ENCODE peak calls at places on chromosomes 4 and X, in five cellular contexts. One of them, this sample, is unnamed.

GRCh38 chr4:20288846-20289512 is 37.3 kb downstream of the SLIT2 start:
- DNase-seq in tibial nerve: no peak
- DNase-seq in upper lobe of left lung: no peak
- DNase-seq in Panc1: no peak
- DNase-seq in sigmoid colon: no peak
- DNase-seq in this sample: no peak

GRCh38 chr4:153072661-153073060 is 131.6 kb upstream of the TRIM2 start:
- DNase-seq in tibial nerve: no peak
- DNase-seq in upper lobe of left lung: no peak
- DNase-seq in Panc1: no peak
- DNase-seq in sigmoid colon: no peak
- DNase-seq in this sample: no peak

GRCh38 chrX:129360175-129360574 is 163.1 kb downstream of the SMARCA1 start:
- DNase-seq in tibial nerve: peak; percentile 45
- DNase-seq in upper lobe of left lung: peak; percentile 23
- DNase-seq in Panc1: peak; percentile 42
- DNase-seq in sigmoid colon: no peak
- DNase-seq in this sample: no peak

GRCh38 chrX:135003876-135004623 is 13.3 kb downstream of the SMIM10 start:
- DNase-seq in tibial nerve: peak; percentile 86
- DNase-seq in upper lobe of left lung: peak; percentile 92
- DNase-seq in Panc1: peak; percentile 87
- DNase-seq in sigmoid colon: peak; percentile 94
- DNase-seq in this sample: peak; percentile 90

GRCh38 chr4:26619784-26620183 is 35.9 kb downstream of the TBC1D19 start:
- DNase-seq in tibial nerve: no peak
- DNase-seq in upper lobe of left lung: no peak
- DNase-seq in Panc1: no peak
- DNase-seq in sigmoid colon: no peak
- DNase-seq in this sample: no peak

GRCh38 chr4:164210377-164210776 is 543.6 kb upstream of the SMIM31 start:
- DNase-seq in tibial nerve: no peak
- DNase-seq in upper lobe of left lung: no peak
- DNase-seq in Panc1: no peak
- DNase-seq in sigmoid colon: no peak
- DNase-seq in this sample: no peak

GRCh38 chr4:212438-213174 is 88.3 kb downstream of the ZNF718 start:
- DNase-seq in tibial nerve: peak; percentile 40
- DNase-seq in upper lobe of left lung: peak; percentile 54
- DNase-seq in Panc1: no peak
- DNase-seq in sigmoid colon: peak; percentile 88
- DNase-seq in this sample: no peak

GRCh38 chrX:56726609-56727008 is 2.4 kb upstream of the NBDY start:
- DNase-seq in tibial nerve: peak; percentile 7
- DNase-seq in upper lobe of left lung: no peak
- DNase-seq in Panc1: no peak
- DNase-seq in sigmoid colon: no peak
- DNase-seq in this sample: peak; percentile 10

GRCh38 chrX:65723706-65724105 is 56.3 kb downstream of the MSN start:
- DNase-seq in tibial nerve: no peak
- DNase-seq in upper lobe of left lung: no peak
- DNase-seq in Panc1: no peak
- DNase-seq in sigmoid colon: no peak
- DNase-seq in this sample: no peak

GRCh38 chrX:47180346-47180745 is 13.3 kb upstream of the UBA1 start:
- DNase-seq in tibial nerve: no peak
- DNase-seq in upper lobe of left lung: no peak
- DNase-seq in Panc1: no peak
- DNase-seq in sigmoid colon: no peak
- DNase-seq in this sample: no peak

GRCh38 chrX:24759786-24760185 is 66.1 kb downstream of the POLA1 start:
- DNase-seq in tibial nerve: no peak
- DNase-seq in upper lobe of left lung: no peak
- DNase-seq in Panc1: no peak
- DNase-seq in sigmoid colon: no peak
- DNase-seq in this sample: no peak

GRCh38 chr4:107035711-107036601 is at the start of gene DKK2:
- DNase-seq in tibial nerve: peak; percentile 51
- DNase-seq in upper lobe of left lung: no peak
- DNase-seq in Panc1: no peak
- DNase-seq in sigmoid colon: peak; percentile 74
- DNase-seq in this sample: no peak

GRCh38 chr4:145179201-145179860 is 1.1 kb downstream of the OTUD4 start:
- DNase-seq in tibial nerve: peak; percentile 46
- DNase-seq in upper lobe of left lung: peak; percentile 85
- DNase-seq in Panc1: no peak
- DNase-seq in sigmoid colon: peak; percentile 81
- DNase-seq in this sample: peak; percentile 63

GRCh38 chr4:8848507-8849265 is 23.0 kb downstream of the HMX1 start:
- DNase-seq in tibial nerve: no peak
- DNase-seq in upper lobe of left lung: no peak
- DNase-seq in Panc1: no peak
- DNase-seq in sigmoid colon: peak; percentile 26
- DNase-seq in this sample: no peak

GRCh38 chr4:176654565-176655216 is 138.0 kb downstream of the VEGFC start:
- DNase-seq in tibial nerve: no peak
- DNase-seq in upper lobe of left lung: no peak
- DNase-seq in Panc1: no peak
- DNase-seq in sigmoid colon: no peak
- DNase-seq in this sample: no peak

GRCh38 chrX:12360991-12361598 is 222.8 kb downstream of the FRMPD4 start:
- DNase-seq in tibial nerve: no peak
- DNase-seq in upper lobe of left lung: no peak
- DNase-seq in Panc1: no peak
- DNase-seq in sigmoid colon: no peak
- DNase-seq in this sample: no peak

GRCh38 chr4:6222761-6223292 is 22.5 kb upstream of the JAKMIP1 start:
- DNase-seq in tibial nerve: no peak
- DNase-seq in upper lobe of left lung: no peak
- DNase-seq in Panc1: no peak
- DNase-seq in sigmoid colon: peak; percentile 2
- DNase-seq in this sample: no peak

GRCh38 chr4:149353241-149353640 is 462.4 kb downstream of the IQCM start:
- DNase-seq in tibial nerve: no peak
- DNase-seq in upper lobe of left lung: no peak
- DNase-seq in Panc1: no peak
- DNase-seq in sigmoid colon: no peak
- DNase-seq in this sample: no peak

GRCh38 chr4:5921074-5921473 is 28.2 kb upstream of the CRMP1 start:
- DNase-seq in tibial nerve: no peak
- DNase-seq in upper lobe of left lung: no peak
- DNase-seq in Panc1: no peak
- DNase-seq in sigmoid colon: no peak
- DNase-seq in this sample: no peak

GRCh38 chrX:136577562-136577961 is 45.5 kb downstream of the VGLL1 start:
- DNase-seq in tibial nerve: peak; percentile 25
- DNase-seq in upper lobe of left lung: peak; percentile 32
- DNase-seq in Panc1: peak; percentile 38
- DNase-seq in sigmoid colon: peak; percentile 77
- DNase-seq in this sample: peak; percentile 73

GRCh38 chr4:2948895-2949781 is 14.1 kb downstream of the NOP14 start:
- DNase-seq in tibial nerve: no peak
- DNase-seq in upper lobe of left lung: no peak
- DNase-seq in Panc1: no peak
- DNase-seq in sigmoid colon: peak; percentile 55
- DNase-seq in this sample: no peak

GRCh38 chr4:102826890-102827673 is at the start of gene UBE2D3:
- DNase-seq in tibial nerve: peak; percentile 93
- DNase-seq in upper lobe of left lung: peak; percentile 93
- DNase-seq in Panc1: peak; percentile 65
- DNase-seq in sigmoid colon: peak; percentile 99
- DNase-seq in this sample: peak; percentile 97

GRCh38 chr4:102823897-102824296 is 3.5 kb downstream of the UBE2D3 start:
- DNase-seq in tibial nerve: no peak
- DNase-seq in upper lobe of left lung: no peak
- DNase-seq in Panc1: no peak
- DNase-seq in sigmoid colon: no peak
- DNase-seq in this sample: no peak

GRCh38 chr4:102824398-102824797 is 3.0 kb downstream of the UBE2D3 start:
- DNase-seq in tibial nerve: no peak
- DNase-seq in upper lobe of left lung: no peak
- DNase-seq in Panc1: no peak
- DNase-seq in sigmoid colon: no peak
- DNase-seq in this sample: no peak

GRCh38 chr4:102826105-102826889 is 1.1 kb downstream of the UBE2D3 start:
- DNase-seq in tibial nerve: no peak
- DNase-seq in upper lobe of left lung: no peak
- DNase-seq in Panc1: no peak
- DNase-seq in sigmoid colon: no peak
- DNase-seq in this sample: no peak

DNA sequence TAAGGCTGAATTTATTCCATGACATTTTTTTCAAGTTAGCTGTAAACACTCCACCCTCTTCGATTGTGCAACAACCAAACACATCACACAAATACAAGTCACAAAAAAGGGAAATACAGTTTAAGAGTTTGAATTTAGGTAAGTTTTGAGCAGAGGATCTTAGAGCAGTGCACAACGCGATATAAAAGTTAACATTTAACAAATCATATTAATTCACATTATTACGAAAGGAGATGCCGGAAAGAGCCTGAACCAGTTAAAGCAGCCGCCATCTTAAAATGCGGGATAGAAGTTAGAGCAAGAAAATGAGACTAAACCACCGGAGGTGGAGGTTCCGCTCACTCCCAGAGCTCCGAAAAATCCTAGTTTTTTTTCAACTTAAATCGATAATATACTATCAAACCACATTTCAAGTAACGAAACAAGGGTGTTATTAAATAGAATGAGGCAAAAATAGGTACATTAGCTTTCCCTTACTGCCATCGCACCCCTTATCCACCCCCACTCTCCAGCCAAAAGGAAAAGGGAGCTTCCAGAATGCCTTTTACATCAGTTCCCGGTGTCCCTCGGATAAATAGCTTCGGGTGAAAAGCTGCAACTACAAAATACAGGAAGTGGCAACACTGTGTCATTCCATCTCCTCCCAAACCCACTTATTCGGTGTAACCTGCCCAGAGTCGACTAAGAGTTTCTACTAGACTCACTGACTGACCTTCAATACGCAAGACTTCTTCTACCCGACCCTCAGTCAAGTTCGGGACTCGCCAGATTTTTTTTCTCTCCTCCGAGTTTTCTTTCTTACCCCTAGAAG is 1.9 kb downstream of the UBE2D3 start:
- DNase-seq in tibial nerve: peak; percentile 57
- DNase-seq in upper lobe of left lung: peak; percentile 48
- DNase-seq in Panc1: peak; percentile 62
- DNase-seq in sigmoid colon: peak; percentile 65
- DNase-seq in this sample: peak; percentile 24
- H3K4me1 ChIP-seq in tibial nerve: no peaks in the 10 kb centered on the region
- H3K4me1 ChIP-seq in upper lobe of left lung: peaks cover 50% of the 10 kb centered on the region
- H3K4me1 ChIP-seq in Panc1: peaks cover 33% of the 10 kb centered on the region
- H3K4me1 ChIP-seq in sigmoid colon: peaks cover 48% of the 10 kb centered on the region
- H3K4me1 ChIP-seq in this sample: peaks cover 53% of the 10 kb centered on the region

DNA sequence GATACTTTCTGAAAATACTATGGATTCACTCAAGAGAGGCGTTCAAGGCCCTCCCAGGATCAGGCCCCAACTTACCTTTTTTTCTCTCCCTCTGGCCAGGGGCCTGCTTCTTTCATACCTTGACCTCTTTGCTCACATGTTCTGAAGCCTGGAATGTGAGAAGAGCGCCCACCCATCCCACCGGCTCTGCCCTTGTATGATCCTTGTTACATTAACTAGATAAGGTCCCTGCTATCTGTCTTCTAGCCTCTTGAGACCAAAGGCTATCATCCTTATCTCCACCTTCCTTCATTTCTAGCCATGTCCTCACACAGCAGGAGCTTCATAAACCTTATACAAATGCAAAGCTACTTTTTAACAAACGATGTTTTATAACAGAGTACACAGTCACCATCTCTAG is 45.9 kb downstream of the PROM1 start:
- DNase-seq in tibial nerve: no peak
- DNase-seq in upper lobe of left lung: no peak
- DNase-seq in Panc1: no peak
- DNase-seq in sigmoid colon: no peak
- DNase-seq in this sample: no peak
- H3K4me1 ChIP-seq in tibial nerve: no peaks in the 10 kb centered on the region
- H3K4me1 ChIP-seq in upper lobe of left lung: no peaks in the 10 kb centered on the region
- H3K4me1 ChIP-seq in Panc1: no peaks in the 10 kb centered on the region
- H3K4me1 ChIP-seq in sigmoid colon: no peaks in the 10 kb centered on the region
- H3K4me1 ChIP-seq in this sample: no peaks in the 10 kb centered on the region

DNA sequence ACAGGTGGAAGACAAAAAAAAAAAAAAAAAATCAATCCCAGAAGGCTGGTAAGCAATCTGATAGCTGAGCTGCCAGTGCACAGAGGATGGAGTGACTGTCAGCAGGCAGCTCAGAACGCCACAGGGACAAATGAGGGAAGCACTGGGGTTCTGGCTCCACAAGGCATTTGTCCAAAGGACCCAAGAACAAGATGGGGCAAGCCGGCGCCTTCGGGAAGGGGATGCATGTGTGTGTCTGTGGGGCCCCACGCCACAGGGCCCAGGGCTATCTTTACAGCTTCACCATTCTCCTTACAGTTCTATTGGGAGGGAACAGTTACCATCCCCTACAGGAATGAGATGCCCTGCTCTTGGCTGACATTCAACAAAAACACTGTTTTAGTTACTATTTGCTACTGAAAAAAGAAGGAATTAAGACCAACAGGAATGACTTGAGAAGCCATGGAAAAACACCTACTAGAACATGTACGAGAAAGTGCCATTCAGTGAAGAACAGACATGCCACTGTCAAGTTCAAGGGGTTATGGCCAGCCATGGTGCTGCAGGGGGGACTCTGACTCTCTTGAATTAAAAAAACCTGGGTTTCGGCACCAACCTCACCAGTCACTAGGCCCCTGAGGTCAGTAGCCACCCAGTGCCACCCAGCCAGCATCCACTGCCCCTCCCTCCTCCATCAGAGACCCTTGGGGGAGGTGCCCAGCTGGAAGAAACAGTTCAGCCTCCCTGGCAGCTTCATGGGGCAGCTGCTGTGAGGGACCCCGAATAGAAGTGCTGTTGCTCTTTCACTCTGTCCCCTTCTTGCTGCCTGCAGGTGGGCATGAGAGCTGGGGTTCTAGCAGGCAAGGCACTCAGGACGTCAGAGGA is 18.5 kb downstream of the WDR1 start:
- DNase-seq in tibial nerve: no peak
- DNase-seq in upper lobe of left lung: no peak
- DNase-seq in Panc1: no peak
- DNase-seq in sigmoid colon: no peak
- DNase-seq in this sample: no peak
- H3K4me1 ChIP-seq in tibial nerve: peaks cover 3% of the 10 kb centered on the region
- H3K4me1 ChIP-seq in upper lobe of left lung: peaks cover 55% of the 10 kb centered on the region
- H3K4me1 ChIP-seq in Panc1: no peaks in the 10 kb centered on the region
- H3K4me1 ChIP-seq in sigmoid colon: peaks cover 100% of the 10 kb centered on the region
- H3K4me1 ChIP-seq in this sample: peaks cover 97% of the 10 kb centered on the region

GRCh38 chr4:89296871-89297270 is 10.7 kb downstream of the GPRIN3 start:
- DNase-seq in tibial nerve: no peak
- DNase-seq in upper lobe of left lung: no peak
- DNase-seq in Panc1: no peak
- DNase-seq in sigmoid colon: no peak
- DNase-seq in this sample: no peak

GRCh38 chr4:89295415-89295927 is 12.1 kb downstream of the GPRIN3 start:
- DNase-seq in tibial nerve: no peak
- DNase-seq in upper lobe of left lung: no peak
- DNase-seq in Panc1: no peak
- DNase-seq in sigmoid colon: no peak
- DNase-seq in this sample: no peak

GRCh38 chr4:89296399-89296798 is 11.2 kb downstream of the GPRIN3 start:
- DNase-seq in tibial nerve: no peak
- DNase-seq in upper lobe of left lung: no peak
- DNase-seq in Panc1: no peak
- DNase-seq in sigmoid colon: no peak
- DNase-seq in this sample: no peak

GRCh38 chr4:89293299-89293698 is 14.3 kb downstream of the GPRIN3 start:
- DNase-seq in tibial nerve: no peak
- DNase-seq in upper lobe of left lung: no peak
- DNase-seq in Panc1: no peak
- DNase-seq in sigmoid colon: no peak
- DNase-seq in this sample: no peak

GRCh38 chr4:89294583-89295244 is 12.9 kb downstream of the GPRIN3 start:
- DNase-seq in tibial nerve: no peak
- DNase-seq in upper lobe of left lung: no peak
- DNase-seq in Panc1: no peak
- DNase-seq in sigmoid colon: no peak
- DNase-seq in this sample: no peak
- H3K4me1 ChIP-seq in tibial nerve: no peaks in the 10 kb centered on the region
- H3K4me1 ChIP-seq in upper lobe of left lung: peaks cover 9% of the 10 kb centered on the region
- H3K4me1 ChIP-seq in Panc1: no peaks in the 10 kb centered on the region
- H3K4me1 ChIP-seq in sigmoid colon: no peaks in the 10 kb centered on the region
- H3K4me1 ChIP-seq in this sample: peaks cover 80% of the 10 kb centered on the region